ENCODE peak calls at places on chromosomes 4 and X, in eight cellular contexts. Q is substantia nigra, O is iPS-NIHi11, K is K562, B is NCI-H226, T is SJSA1, C is ovary, S is GM04503. N is an unnamed sample.

GRCh38 chr4:112410364-112410763 is 105.6 kb downstream of the NEUROG2 start:
- DNase-seq in T (no peak), O (no peak), S (no peak), B (no peak), Q (no peak), K (no peak), C (no peak), N (peak)

GRCh38 chr4:53057679-53058078 is 195.6 kb downstream of the RASL11B start:
- DNase-seq in B (no peak), S (no peak), C (no peak), T (no peak), Q (no peak), K (no peak), O (no peak), N (no peak)

GRCh38 chrX:9003041-9003440 is 30.9 kb downstream of the FAM9B start:
- DNase-seq in S (no peak), Q (no peak), K (no peak), B (no peak), T (no peak), C (no peak), O (no peak), N (no peak)

GRCh38 chr4:6095023-6095817 is 77.0 kb upstream of the C4orf50 start:
- DNase-seq in Q (no peak), C (no peak), T (no peak), B (no peak), K (no peak), S (peak), O (no peak), N (no peak)

GRCh38 chr4:2932951-2933565 is 30.1 kb downstream of the NOP14 start:
- DNase-seq in O (no peak), K (no peak), Q (no peak), T (no peak), C (peak), B (no peak), S (no peak), N (no peak)

GRCh38 chr4:88737304-88738015 is 39.8 kb upstream of the NAP1L5 start:
- DNase-seq in K (no peak), O (peak), B (peak), S (no peak), C (peak), T (no peak), Q (no peak), N (no peak)

GRCh38 chr4:119628281-119629141 is at the start of gene PDE5A:
- DNase-seq in K (peak), S (no peak), C (peak), B (peak), Q (peak), T (peak), O (peak), N (peak)

GRCh38 chrX:28582494-28582893 is 4.8 kb upstream of the IL1RAPL1 start:
- DNase-seq in O (no peak), T (no peak), S (no peak), K (no peak), Q (no peak), C (no peak), B (no peak), N (no peak)

GRCh38 chrX:37666516-37666915 is 19.1 kb upstream of the XK start:
- DNase-seq in O (no peak), B (no peak), Q (no peak), C (no peak), S (no peak), K (no peak), T (no peak), N (no peak)

GRCh38 chrX:83108278-83108677 is 399.8 kb upstream of the POU3F4 start:
- DNase-seq in K (no peak), O (no peak), B (no peak), C (no peak), Q (no peak), T (no peak), S (no peak), N (no peak)

GRCh38 chrX:154370300-154370881 is 4.0 kb downstream of the FLNA start:
- DNase-seq in S (no peak), T (no peak), C (peak), O (no peak), Q (no peak), B (no peak), K (peak), N (no peak)

GRCh38 chr4:134202557-134202956 is 968 bp upstream of the PABPC4L start:
- DNase-seq in S (no peak), Q (no peak), K (no peak), T (no peak), C (no peak), B (peak), O (no peak), N (no peak)